ENCODE peak calls at places on chromosomes 12 and 14, in eight cellular contexts. E is uterus, L is AG10803, W is mammary epithelial cell, D is testis, H is body of pancreas, I is cardiac fibroblast, X is ovary. N is an unnamed sample.

GRCh38 chr12:74801625-74802024 is 264.0 kb downstream of the ATXN7L3B start:
- DNase-seq in E (no peak), L (no peak), W (no peak), D (no peak), H (no peak), I (no peak), X (no peak), N (no peak)

GRCh38 chr12:26918321-26919215 is 19.2 kb downstream of the INTS13 start:
- DNase-seq in E (no peak), L (no peak), W (no peak), D (no peak), H (no peak), I (peak; percentile 33), X (no peak), N (peak; percentile 34)

GRCh38 chr14:23793532-23793931 is 157.4 kb downstream of the DHRS2 start:
- DNase-seq in E (no peak), L (no peak), W (no peak), D (no peak), H (peak; percentile 52), I (no peak), X (no peak), N (no peak)

GRCh38 chr14:93333631-93334095 is 827 bp upstream of the BTBD7 start:
- DNase-seq in E (no peak), L (no peak), W (no peak), D (no peak), H (no peak), I (no peak), X (no peak), N (no peak)

GRCh38 chr14:24954037-24954696 is 95.8 kb downstream of the STXBP6 start:
- DNase-seq in E (no peak), L (no peak), W (no peak), D (no peak), H (no peak), I (no peak), X (no peak), N (no peak)

GRCh38 chr14:57274551-57274950 is 5.8 kb downstream of the AP5M1 start:
- DNase-seq in E (no peak), L (no peak), W (no peak), D (no peak), H (no peak), I (no peak), X (no peak), N (peak; percentile 39)

GRCh38 chr14:96086032-96086431 is 46.9 kb downstream of the C14orf132 start:
- DNase-seq in E (no peak), L (peak; percentile 72), W (peak; percentile 73), D (no peak), H (no peak), I (peak; percentile 69), X (no peak), N (peak; percentile 59)

GRCh38 chr12:43832506-43833168 is 3.2 kb upstream of the TMEM117 start:
- DNase-seq in E (no peak), L (no peak), W (no peak), D (no peak), H (no peak), I (no peak), X (no peak), N (no peak)

GRCh38 chr14:31252865-31253264 is 45.3 kb upstream of the HECTD1 start:
- DNase-seq in E (no peak), L (no peak), W (no peak), D (no peak), H (no peak), I (no peak), X (no peak), N (no peak)

GRCh38 chr14:24297190-24297964 is 2.2 kb downstream of the DHRS1 start:
- DNase-seq in E (no peak), L (no peak), W (peak; percentile 54), D (no peak), H (no peak), I (peak; percentile 31), X (no peak), N (peak; percentile 27)

GRCh38 chr14:102396531-102396930 is 33.8 kb downstream of the TECPR2 start:
- DNase-seq in E (no peak), L (peak; percentile 32), W (no peak), D (no peak), H (no peak), I (no peak), X (no peak), N (no peak)

DNA sequence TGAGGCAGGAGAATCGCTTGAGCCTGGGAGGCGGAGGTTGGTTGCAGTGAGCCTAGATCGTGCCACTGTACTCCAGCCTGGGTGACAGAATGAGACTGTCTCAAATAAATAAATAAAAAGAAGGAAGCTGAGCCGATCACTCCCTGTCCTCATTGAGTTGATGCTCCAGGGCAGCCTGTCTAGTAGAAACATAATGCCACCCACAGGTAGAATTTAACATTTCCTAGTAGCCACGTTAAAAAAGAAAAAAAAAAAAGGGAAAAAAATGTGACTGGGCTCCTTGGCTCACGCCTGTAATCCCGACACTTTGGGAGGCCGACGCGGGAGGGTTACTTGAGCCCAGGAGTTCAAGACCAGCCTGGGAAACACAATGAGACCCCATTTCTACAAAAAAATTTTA is 135.7 kb downstream of the SCARB1 start:
- DNase-seq in E (no peak), L (no peak), W (no peak), D (no peak), H (no peak), I (no peak), X (no peak), N (no peak)
- TF ChIP-seq CTCF in E (no peak), L (no peak), W (no peak), D (no peak), H (no peak), I (no peak), X (no peak), N (no peak)

DNA sequence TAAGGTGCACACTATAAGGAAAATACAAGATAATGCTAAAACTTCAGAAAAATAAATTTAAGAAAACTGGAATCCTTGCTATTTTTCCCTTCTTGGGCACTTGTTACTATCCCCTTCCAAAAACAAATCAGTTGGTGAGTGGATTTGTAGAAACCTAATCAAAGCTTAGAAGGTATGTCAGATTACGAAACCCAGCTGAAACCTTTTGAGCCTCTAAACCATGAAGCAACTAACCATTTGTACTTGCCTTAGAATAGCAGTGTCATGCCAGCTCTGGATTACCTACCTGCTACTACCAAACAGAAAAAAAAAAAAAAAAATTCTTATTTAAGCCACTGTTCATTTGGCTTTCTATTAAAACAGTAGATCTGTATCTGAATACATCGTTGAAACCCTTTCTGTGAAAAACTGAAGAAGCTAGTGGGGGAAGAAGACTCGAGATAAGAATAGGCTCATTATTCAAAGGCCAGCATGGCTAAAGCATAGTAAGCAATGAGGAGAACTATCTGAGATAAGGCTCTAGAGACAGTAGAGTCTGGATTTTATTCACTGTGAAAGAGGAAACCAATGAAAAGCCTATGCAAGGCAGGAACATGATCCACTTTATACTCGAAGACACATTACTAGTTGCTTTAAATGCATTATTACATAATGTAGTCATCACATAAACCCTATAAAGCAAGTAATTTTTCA is 30.2 kb downstream of the OSBPL8 start:
- DNase-seq in E (no peak), L (peak; percentile 17), W (peak; percentile 15), D (no peak), H (no peak), I (no peak), X (no peak), N (peak; percentile 37)
- H3K4me3 ChIP-seq in E (no peak overlapping the region), L (no peak overlapping the region), W (no peak overlapping the region), D (no peak overlapping the region), H (no peak overlapping the region), I (no peak overlapping the region), X (no peak overlapping the region), N (no peak overlapping the region)

GRCh38 chr12:93134175-93134574 is 205.1 kb upstream of the EEA1 start:
- DNase-seq in E (no peak), L (no peak), W (no peak), D (no peak), H (no peak), I (no peak), X (no peak), N (no peak)

GRCh38 chr12:93136243-93137015 is 207.3 kb upstream of the EEA1 start:
- DNase-seq in E (no peak), L (no peak), W (no peak), D (no peak), H (no peak), I (no peak), X (no peak), N (no peak)

GRCh38 chr12:93133361-93133760 is 204.3 kb upstream of the EEA1 start:
- DNase-seq in E (no peak), L (no peak), W (no peak), D (no peak), H (no peak), I (no peak), X (no peak), N (no peak)

GRCh38 chr12:93135286-93136239 is 206.5 kb upstream of the EEA1 start:
- DNase-seq in E (no peak), L (peak; percentile 67), W (no peak), D (no peak), H (no peak), I (no peak), X (no peak), N (no peak)

GRCh38 chr12:93134893-93135285 is 205.8 kb upstream of the EEA1 start:
- DNase-seq in E (no peak), L (no peak), W (no peak), D (no peak), H (no peak), I (no peak), X (no peak), N (no peak)
- TF ChIP-seq CTCF in E (no peak), L (no peak), W (no peak), D (no peak), H (no peak), I (no peak), X (no peak), N (no peak)

GRCh38 chr12:117234441-117234840 is 44.2 kb upstream of the FBXO21 start:
- DNase-seq in E (no peak), L (no peak), W (no peak), D (no peak), H (no peak), I (no peak), X (no peak), N (no peak)
- H3K4me3 ChIP-seq in E (no peak overlapping the region), L (no peak overlapping the region), W (no peak overlapping the region), D (no peak overlapping the region), H (no peak overlapping the region), I (no peak overlapping the region), X (no peak overlapping the region), N (no peak overlapping the region)

GRCh38 chr14:67999693-68000384 is 180.3 kb downstream of the RAD51B start:
- DNase-seq in E (no peak), L (peak; percentile 81), W (peak; percentile 59), D (no peak), H (no peak), I (peak; percentile 77), X (no peak), N (peak; percentile 93)

GRCh38 chr14:67999290-67999689 is 179.7 kb downstream of the RAD51B start:
- DNase-seq in E (no peak), L (peak; percentile 31), W (peak; percentile 17), D (no peak), H (no peak), I (peak; percentile 56), X (no peak), N (peak; percentile 87)

GRCh38 chr14:67996235-67996634 is 176.7 kb downstream of the RAD51B start:
- DNase-seq in E (no peak), L (no peak), W (no peak), D (no peak), H (no peak), I (no peak), X (no peak), N (no peak)

GRCh38 chr14:67998804-67999203 is 179.2 kb downstream of the RAD51B start:
- DNase-seq in E (no peak), L (no peak), W (no peak), D (no peak), H (no peak), I (no peak), X (no peak), N (no peak)

GRCh38 chr14:68000516-68000915 is 180.9 kb downstream of the RAD51B start:
- DNase-seq in E (no peak), L (no peak), W (no peak), D (no peak), H (no peak), I (no peak), X (no peak), N (peak; percentile 11)
- TF ChIP-seq CTCF in E (no peak), L (no peak), W (no peak), D (no peak), H (no peak), I (no peak), X (no peak), N (no peak)

N was measured in fibroblast of the aortic adventitia.